ENCODE peak calls at places on chromosomes 3 and 15, in seven cellular contexts. O is caudate nucleus, Q is colonic mucosa, E is IMR-90, V is sigmoid colon, J is fibroblast of lung, T is tibial artery. C is an unnamed sample.

GRCh38 chr3:31274406-31275024 is 258.2 kb upstream of the STT3B start:
- DNase-seq in O (no peak), Q (no peak), E (no peak), V (no peak), J (peak), T (no peak), C (no peak)

GRCh38 chr15:64426845-64427465 is 33.4 kb upstream of the ZNF609 start:
- DNase-seq in O (no peak), Q (no peak), E (peak), V (no peak), J (peak), T (no peak), C (no peak)

GRCh38 chr15:43440721-43441281 is 52.2 kb downstream of the TP53BP1 start:
- DNase-seq in O (no peak), Q (peak), E (peak), V (peak), J (peak), T (peak), C (no peak)

GRCh38 chr3:67362686-67363085 is 291.7 kb downstream of the SUCLG2 start:
- DNase-seq in O (no peak), Q (no peak), E (peak), V (no peak), J (peak), T (no peak), C (no peak)

GRCh38 chr15:44788748-44789147 is 52.4 kb downstream of the TRIM69 start:
- DNase-seq in O (no peak), Q (no peak), E (no peak), V (no peak), J (peak), T (no peak), C (no peak)

GRCh38 chr15:81950841-81951414 is 94.9 kb downstream of the MEX3B start:
- DNase-seq in O (no peak), Q (no peak), E (peak), V (no peak), J (peak), T (no peak), C (no peak)

GRCh38 chr3:56928379-56929068 is 126.8 kb upstream of the ARHGEF3 start:
- DNase-seq in O (no peak), Q (no peak), E (no peak), V (no peak), J (peak), T (no peak), C (no peak)

GRCh38 chr15:25763206-25763880 is 99.8 kb downstream of the ATP10A start:
- DNase-seq in O (no peak), Q (no peak), E (peak), V (no peak), J (no peak), T (no peak), C (no peak)

GRCh38 chr3:13159890-13160289 is 86.7 kb upstream of the IQSEC1 start:
- DNase-seq in O (no peak), Q (no peak), E (no peak), V (peak), J (no peak), T (no peak), C (no peak)

GRCh38 chr15:29936353-29937049 is 114.2 kb upstream of the TJP1 start:
- DNase-seq in O (no peak), Q (no peak), E (peak), V (no peak), J (peak), T (no peak), C (no peak)

DNA sequence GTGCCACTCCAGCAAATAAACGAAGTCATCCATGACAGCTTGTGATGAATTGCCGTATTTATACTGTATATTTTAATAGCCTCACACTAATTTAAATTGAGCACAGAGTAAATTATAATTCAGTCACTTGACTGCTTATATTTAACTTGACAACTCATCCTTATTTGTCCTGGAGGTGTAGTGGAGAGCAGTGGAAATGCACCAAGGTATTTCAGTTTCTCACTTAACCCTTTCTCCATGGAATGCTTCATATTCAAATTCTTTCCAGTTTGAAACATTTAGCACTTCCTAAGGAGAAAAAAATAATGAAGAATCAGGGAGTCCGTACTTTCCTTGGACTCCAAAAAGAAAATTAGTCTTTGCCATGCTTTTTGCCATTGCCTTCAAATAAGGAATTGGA is 99.0 kb downstream of the MAP2K5 start:
- DNase-seq in O (no peak), Q (no peak), E (no peak), V (no peak), J (no peak), T (no peak), C (no peak)
- H3K27ac ChIP-seq in O (no peak), Q (no peak), E (no peak), V (no peak), J (no peak), T (no peak), C (no peak)

GRCh38 chr15:87609909-87610308 is 646.6 kb downstream of the NTRK3 start:
- DNase-seq in O (no peak), Q (no peak), E (no peak), V (no peak), J (no peak), T (no peak), C (no peak)
- H3K27ac ChIP-seq in O (no peak), Q (no peak), E (no peak), V (no peak), J (peak), T (peak), C (no peak)

GRCh38 chr15:89783861-89784685 is 7.9 kb downstream of the MESP2 start:
- DNase-seq in O (no peak), Q (peak), E (no peak), V (no peak), J (no peak), T (no peak), C (no peak)

GRCh38 chr15:89785771-89786135 is 9.6 kb downstream of the MESP2 start:
- DNase-seq in O (no peak), Q (no peak), E (peak), V (no peak), J (peak), T (no peak), C (no peak)

GRCh38 chr15:89783111-89783860 is 7.2 kb downstream of the MESP2 start:
- DNase-seq in O (no peak), Q (peak), E (peak), V (no peak), J (peak), T (no peak), C (no peak)

GRCh38 chr15:89784686-89784960 is 8.5 kb downstream of the MESP2 start:
- DNase-seq in O (no peak), Q (no peak), E (no peak), V (no peak), J (no peak), T (no peak), C (no peak)

DNA sequence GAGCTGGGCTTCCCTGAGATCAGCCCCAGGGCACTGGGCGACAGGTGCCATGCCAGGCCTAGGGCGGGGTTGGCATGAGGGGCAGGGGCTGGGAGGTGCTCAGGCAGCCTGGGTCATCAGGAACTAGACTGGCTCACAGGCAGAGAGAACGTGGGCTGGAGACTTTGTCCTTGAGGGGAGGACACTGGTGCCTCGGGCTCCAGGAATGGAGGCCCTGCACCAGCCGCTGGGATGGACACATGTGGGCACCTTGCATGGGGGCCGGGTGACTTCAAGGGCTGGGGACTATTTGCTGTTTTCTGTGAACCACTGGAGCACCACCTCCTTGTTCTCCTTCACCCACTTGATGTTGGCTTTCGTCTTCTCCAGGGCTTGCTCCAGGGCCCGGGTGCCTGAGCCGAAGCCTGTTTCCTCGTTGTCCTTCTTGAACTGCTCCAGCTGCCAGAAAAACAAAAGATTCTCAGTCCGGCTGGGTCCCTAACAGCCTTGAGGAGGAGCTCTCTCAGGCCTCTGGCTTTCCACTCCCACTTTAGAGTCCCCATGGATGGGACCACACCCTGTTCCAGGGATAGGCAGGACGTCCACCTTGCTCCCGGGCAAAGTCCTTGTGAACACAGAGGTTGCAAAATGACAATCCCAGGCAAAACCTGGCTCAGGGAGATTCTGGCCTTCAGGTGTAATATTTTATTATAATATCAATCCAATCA is 9.1 kb downstream of the MESP2 start:
- DNase-seq in O (no peak), Q (peak), E (no peak), V (no peak), J (no peak), T (no peak), C (no peak)
- H3K27ac ChIP-seq in O (no peak), Q (peak), E (peak), V (no peak), J (no peak), T (no peak), C (no peak)

GRCh38 chr3:195151402-195151801 is 119.6 kb downstream of the XXYLT1 start:
- DNase-seq in O (no peak), Q (no peak), E (no peak), V (no peak), J (no peak), T (no peak), C (no peak)
- H3K27ac ChIP-seq in O (no peak), Q (no peak), E (peak), V (peak), J (peak), T (peak), C (no peak)

DNA sequence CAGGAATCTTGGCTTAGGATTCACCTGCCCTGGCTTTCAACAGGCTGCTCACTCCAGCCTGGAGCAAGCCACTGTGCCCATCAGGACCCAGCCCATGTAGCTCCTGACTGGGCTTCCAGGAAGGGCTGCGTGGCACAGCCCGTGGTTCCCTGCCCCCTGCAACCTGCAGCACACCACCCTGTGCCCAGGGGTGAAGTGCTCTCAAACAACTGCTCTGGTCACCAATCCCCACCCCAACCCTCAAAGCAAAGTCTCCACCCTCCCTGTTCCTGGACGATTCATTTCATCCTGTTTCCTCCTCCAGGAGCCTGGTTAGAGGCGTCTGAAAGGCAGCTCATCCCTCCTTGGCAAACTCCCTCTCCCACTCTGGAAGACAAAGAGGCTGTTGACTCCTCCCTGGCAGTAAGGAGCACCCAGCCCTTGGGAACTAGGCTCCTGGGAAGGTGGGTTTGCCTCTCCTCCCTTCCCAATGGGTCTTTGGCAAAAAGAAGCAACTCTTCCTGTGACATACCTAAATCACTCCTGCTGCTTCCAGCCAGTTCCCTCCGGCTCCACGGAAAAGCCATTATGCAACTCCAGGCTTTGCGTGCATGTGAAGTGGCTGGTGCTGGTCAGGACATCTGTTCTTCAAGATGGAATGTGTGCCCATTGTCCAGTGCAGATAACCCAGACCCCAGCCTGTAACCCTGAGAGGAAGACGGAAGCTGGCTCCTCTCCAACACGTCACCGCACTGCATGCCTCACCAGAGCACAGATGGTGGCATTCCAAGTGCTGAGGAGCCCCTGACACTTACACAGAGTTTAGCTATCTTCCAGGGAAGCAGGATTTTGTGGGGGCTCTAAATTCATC is 29.1 kb upstream of the VIPR1 start:
- DNase-seq in O (no peak), Q (peak), E (peak), V (no peak), J (peak), T (no peak), C (peak)
- H3K27ac ChIP-seq in O (no peak), Q (peak), E (no peak), V (no peak), J (no peak), T (no peak), C (peak)

GRCh38 chr3:23320586-23321570 is 117.8 kb downstream of the UBE2E2 start:
- DNase-seq in O (no peak), Q (no peak), E (no peak), V (no peak), J (no peak), T (no peak), C (no peak)

GRCh38 chr3:23319913-23320312 is 116.8 kb downstream of the UBE2E2 start:
- DNase-seq in O (no peak), Q (no peak), E (no peak), V (no peak), J (no peak), T (no peak), C (no peak)

GRCh38 chr3:23316924-23317323 is 113.8 kb downstream of the UBE2E2 start:
- DNase-seq in O (no peak), Q (no peak), E (no peak), V (no peak), J (no peak), T (no peak), C (no peak)

GRCh38 chr3:23312866-23313265 is 109.7 kb downstream of the UBE2E2 start:
- DNase-seq in O (no peak), Q (no peak), E (peak), V (no peak), J (peak), T (no peak), C (no peak)

GRCh38 chr3:23314981-23315805 is 112.1 kb downstream of the UBE2E2 start:
- DNase-seq in O (no peak), Q (no peak), E (peak), V (no peak), J (peak), T (no peak), C (no peak)
- H3K27ac ChIP-seq in O (no peak), Q (no peak), E (no peak), V (no peak), J (no peak), T (no peak), C (no peak)

GRCh38 chr3:15982667-15983145 is 184.9 kb upstream of the ANKRD28 start:
- DNase-seq in O (peak), Q (no peak), E (peak), V (no peak), J (peak), T (no peak), C (no peak)
- H3K27ac ChIP-seq in O (peak), Q (no peak), E (peak), V (peak), J (peak), T (no peak), C (peak)

DNA sequence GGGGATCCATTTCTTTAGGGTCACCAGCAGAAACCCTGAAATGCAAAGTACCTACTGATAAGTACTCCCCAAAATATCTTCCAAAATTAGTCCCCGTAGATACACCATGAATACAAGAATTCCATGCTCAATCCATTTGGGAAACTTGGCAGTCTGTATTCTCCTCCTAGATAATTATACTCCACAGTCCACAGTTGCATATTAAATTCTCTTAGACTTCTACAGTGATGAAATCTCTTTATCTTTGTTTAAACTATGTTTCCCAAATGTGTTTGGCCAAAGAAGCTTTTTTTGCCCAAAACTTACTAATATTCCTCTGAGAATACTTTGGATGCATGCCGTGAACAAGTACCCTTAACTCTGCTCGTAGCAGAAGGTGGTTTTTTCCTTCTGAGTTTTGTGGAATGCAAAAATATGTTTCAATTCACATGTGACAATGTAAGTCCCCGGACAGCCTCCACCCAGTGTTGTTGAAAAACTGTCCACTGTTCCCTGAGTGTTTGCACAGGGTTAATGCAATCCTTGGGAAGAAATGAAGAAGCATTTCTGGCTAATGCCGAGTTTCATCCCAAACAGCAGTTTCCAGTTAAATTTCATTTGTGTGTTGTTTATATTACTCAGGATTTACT is 126.7 kb downstream of the ARNT2 start:
- DNase-seq in O (no peak), Q (no peak), E (peak), V (no peak), J (no peak), T (peak), C (no peak)
- H3K27ac ChIP-seq in O (no peak), Q (no peak), E (peak), V (no peak), J (peak), T (peak), C (peak)

GRCh38 chr15:99511865-99512632 is 53.7 kb upstream of the MEF2A start:
- DNase-seq in O (no peak), Q (no peak), E (no peak), V (no peak), J (no peak), T (no peak), C (no peak)
- H3K27ac ChIP-seq in O (peak), Q (no peak), E (no peak), V (no peak), J (no peak), T (peak), C (peak)